ENCODE peak calls at places on chromosome 2, in six cellular contexts. V is tibial artery; W is mammary epithelial cell; U is ovary; L is GM12878; X is CD8-positive, alpha-beta T cell. P is an unnamed sample.

GRCh38 chr2:24883946-24884345 is 36.1 kb downstream of the ADCY3 start:
- DNase-seq in V (no peak), W (no peak), U (no peak), L (no peak), X (no peak), P (no peak)

GRCh38 chr2:145729993-145730770 is 1210.3 kb upstream of the ZEB2 start:
- DNase-seq in V (no peak), W (no peak), U (no peak), L (no peak), X (no peak), P (no peak)

GRCh38 chr2:168798076-168798887 is 4.2 kb upstream of the NOSTRIN start:
- DNase-seq in V (no peak), W (no peak), U (no peak), L (no peak), X (no peak), P (no peak)

GRCh38 chr2:207042155-207042554 is 102.8 kb downstream of the CPO start:
- DNase-seq in V (no peak), W (no peak), U (no peak), L (no peak), X (no peak), P (peak)

GRCh38 chr2:52539026-52539964 is 1228.3 kb upstream of the CHAC2 start:
- DNase-seq in V (no peak), W (no peak), U (no peak), L (no peak), X (no peak), P (no peak)

GRCh38 chr2:156464106-156464505 is 27.9 kb downstream of the GPD2 start:
- DNase-seq in V (no peak), W (no peak), U (no peak), L (no peak), X (no peak), P (no peak)

GRCh38 chr2:12624911-12625598 is 91.7 kb upstream of the TRIB2 start:
- DNase-seq in V (no peak), W (no peak), U (no peak), L (no peak), X (no peak), P (no peak)

GRCh38 chr2:223725494-223725893 is 111.9 kb downstream of the AP1S3 start:
- DNase-seq in V (peak), W (peak), U (peak), L (no peak), X (no peak), P (peak)

GRCh38 chr2:22991844-22992243 is 393.1 kb upstream of the KLHL29 start:
- DNase-seq in V (no peak), W (no peak), U (no peak), L (no peak), X (no peak), P (no peak)

GRCh38 chr2:110770308-110770695 is 37.9 kb downstream of the ACOXL start:
- DNase-seq in V (no peak), W (no peak), U (no peak), L (no peak), X (no peak), P (no peak)

GRCh38 chr2:38131665-38132064 is 55.7 kb upstream of the CYP1B1 start:
- DNase-seq in V (no peak), W (no peak), U (no peak), L (no peak), X (no peak), P (no peak)

GRCh38 chr2:170843656-170844055 is 27.0 kb downstream of the GAD1 start:
- DNase-seq in V (no peak), W (peak), U (no peak), L (no peak), X (no peak), P (peak)

GRCh38 chr2:198316852-198317395 is 512.5 kb downstream of the PLCL1 start:
- DNase-seq in V (no peak), W (no peak), U (no peak), L (no peak), X (no peak), P (no peak)

GRCh38 chr2:95285542-95285932 is 11.3 kb downstream of the PROM2 start:
- DNase-seq in V (no peak), W (no peak), U (no peak), L (no peak), X (no peak), P (no peak)

GRCh38 chr2:176415156-176415870 is 146.1 kb downstream of the MTX2 start:
- DNase-seq in V (no peak), W (no peak), U (no peak), L (no peak), X (no peak), P (no peak)

GRCh38 chr2:99819766-99820165 is 322.6 kb downstream of the AFF3 start:
- DNase-seq in V (no peak), W (no peak), U (no peak), L (no peak), X (no peak), P (no peak)

GRCh38 chr2:1995987-1996386 is 251.7 kb upstream of the PXDN start:
- DNase-seq in V (no peak), W (no peak), U (no peak), L (no peak), X (no peak), P (peak)

GRCh38 chr2:231297108-231297908 is 98.2 kb upstream of the B3GNT7 start:
- DNase-seq in V (peak), W (peak), U (peak), L (peak), X (no peak), P (no peak)

GRCh38 chr2:197576631-197577030 is 60.8 kb downstream of the MOB4 start:
- DNase-seq in V (peak), W (no peak), U (no peak), L (no peak), X (no peak), P (peak)

GRCh38 chr2:70385966-70386595 is 84.2 kb upstream of the FAM136A start:
- DNase-seq in V (no peak), W (no peak), U (no peak), L (no peak), X (no peak), P (no peak)

GRCh38 chr2:156099382-156099781 is 233.1 kb downstream of the NR4A2 start:
- DNase-seq in V (no peak), W (no peak), U (no peak), L (no peak), X (no peak), P (no peak)

GRCh38 chr2:33111002-33111446 is 164.3 kb downstream of the LTBP1 start:
- DNase-seq in V (no peak), W (peak), U (no peak), L (no peak), X (no peak), P (no peak)

GRCh38 chr2:180695570-180695969 is 284.8 kb upstream of the UBE2E3 start:
- DNase-seq in V (no peak), W (no peak), U (no peak), L (no peak), X (no peak), P (no peak)

GRCh38 chr2:233083782-233084181 is 23.6 kb downstream of the INPP5D start:
- DNase-seq in V (no peak), W (no peak), U (no peak), L (no peak), X (no peak), P (no peak)

GRCh38 chr2:150042844-150043503 is 444.5 kb downstream of the RND3 start:
- DNase-seq in V (no peak), W (no peak), U (no peak), L (no peak), X (no peak), P (no peak)

GRCh38 chr2:196335238-196335637 is 163.9 kb upstream of the STK17B start:
- DNase-seq in V (no peak), W (no peak), U (no peak), L (no peak), X (no peak), P (peak)

GRCh38 chr2:227436436-227436835 is 35.5 kb upstream of the AGFG1 start:
- DNase-seq in V (no peak), W (no peak), U (no peak), L (no peak), X (no peak), P (no peak)

GRCh38 chr2:197248623-197249022 is 62.0 kb downstream of the ANKRD44 start:
- DNase-seq in V (no peak), W (no peak), U (no peak), L (no peak), X (peak), P (no peak)

GRCh38 chr2:104658840-104659591 is 194.9 kb upstream of the POU3F3 start:
- DNase-seq in V (no peak), W (no peak), U (no peak), L (no peak), X (no peak), P (no peak)

GRCh38 chr2:54422072-54422581 is 34.0 kb upstream of the SPTBN1 start:
- DNase-seq in V (no peak), W (no peak), U (no peak), L (no peak), X (peak), P (no peak)

GRCh38 chr2:33597026-33597425 is 2.1 kb downstream of the FAM98A start:
- DNase-seq in V (no peak), W (no peak), U (no peak), L (no peak), X (no peak), P (no peak)

GRCh38 chr2:21263622-21264021 is 139.9 kb downstream of the TDRD15 start:
- DNase-seq in V (no peak), W (no peak), U (no peak), L (no peak), X (no peak), P (no peak)

GRCh38 chr2:104904889-104905288 is 51.0 kb downstream of the POU3F3 start:
- DNase-seq in V (no peak), W (no peak), U (no peak), L (no peak), X (no peak), P (no peak)

GRCh38 chr2:216560695-216561370 is 62.2 kb downstream of the RPL37A start:
- DNase-seq in V (peak), W (no peak), U (peak), L (no peak), X (no peak), P (peak)

GRCh38 chr2:10329880-10330699 is 27.4 kb downstream of the HPCAL1 start:
- DNase-seq in V (no peak), W (no peak), U (no peak), L (no peak), X (peak), P (no peak)

GRCh38 chr2:217950401-217950871 is 52.4 kb downstream of the TNS1 start:
- DNase-seq in V (peak), W (no peak), U (peak), L (no peak), X (no peak), P (no peak)

DNA sequence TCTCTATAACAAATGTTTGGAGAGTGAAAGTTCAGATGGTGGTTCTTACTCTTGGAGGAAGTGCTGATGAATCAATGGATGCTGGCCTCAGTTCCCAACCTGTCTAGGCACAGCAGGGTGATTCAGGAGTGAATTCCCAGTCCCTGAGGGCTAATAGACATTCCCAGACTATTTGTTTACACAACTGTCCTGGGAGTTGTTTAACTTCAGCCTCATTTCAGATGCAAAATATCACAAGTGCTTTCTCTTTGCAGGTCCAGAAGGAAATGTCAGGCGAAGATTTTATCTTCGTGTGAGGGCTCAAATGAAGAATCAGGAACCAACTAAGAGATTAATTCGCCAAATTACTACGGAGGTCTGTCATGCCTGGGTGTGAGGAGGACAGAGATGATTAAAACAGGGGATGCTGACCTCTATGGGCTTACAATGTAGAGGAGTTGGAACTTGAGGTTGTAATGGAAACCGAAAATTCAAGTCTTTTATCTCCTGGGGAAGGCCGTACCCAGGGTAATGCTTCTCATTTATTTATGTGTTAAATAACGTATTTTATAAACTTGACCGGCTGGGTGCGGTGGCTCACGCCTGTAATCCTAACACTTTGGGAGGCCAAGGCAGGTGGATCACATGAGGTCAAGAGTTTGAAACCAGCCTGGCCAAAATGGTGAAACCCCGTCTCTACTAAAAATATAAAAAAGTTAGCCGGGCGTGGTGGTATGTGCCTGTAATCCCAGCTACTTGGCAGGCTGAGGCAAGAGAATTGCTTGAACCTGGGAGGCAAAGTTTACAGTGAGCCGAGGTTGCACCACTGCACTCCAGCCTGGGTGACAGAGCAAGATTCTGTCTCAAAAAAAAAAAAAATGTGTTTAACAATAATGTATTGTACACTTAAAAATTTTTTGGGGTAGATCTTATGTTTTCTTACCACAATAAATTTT is 38.7 kb upstream of the SLC1A4 start:
- DNase-seq in V (no peak), W (peak), U (no peak), L (no peak), X (no peak), P (no peak)
- H3K4me3 ChIP-seq in V (no peak), W (no peak), U (no peak), L (no peak), X (no peak), P (no peak)

DNA sequence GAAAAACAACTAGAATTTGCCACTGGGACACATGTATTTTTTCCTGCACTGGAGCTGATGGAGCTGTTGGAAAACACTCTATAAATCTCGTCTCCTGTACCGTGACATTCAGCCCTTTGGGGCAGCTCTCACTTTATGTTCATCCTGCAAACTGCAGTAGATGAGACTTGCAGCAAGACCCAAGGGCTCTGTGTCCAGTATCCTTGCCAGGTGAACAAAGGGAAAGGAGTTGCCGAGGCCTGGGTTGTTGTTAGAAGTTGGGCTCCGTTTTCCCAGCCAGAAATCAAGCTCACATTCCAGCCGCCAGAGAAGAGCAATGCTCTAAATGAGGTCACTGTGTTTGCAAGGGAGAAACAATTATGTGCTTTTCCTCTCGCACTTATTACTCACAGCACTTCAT is 285.1 kb downstream of the SLC4A3 start:
- DNase-seq in V (no peak), W (peak), U (peak), L (no peak), X (no peak), P (peak)
- TF ChIP-seq CTCF in V (peak), W (peak), U (peak), L (no peak), X (no peak), P (peak)

DNA sequence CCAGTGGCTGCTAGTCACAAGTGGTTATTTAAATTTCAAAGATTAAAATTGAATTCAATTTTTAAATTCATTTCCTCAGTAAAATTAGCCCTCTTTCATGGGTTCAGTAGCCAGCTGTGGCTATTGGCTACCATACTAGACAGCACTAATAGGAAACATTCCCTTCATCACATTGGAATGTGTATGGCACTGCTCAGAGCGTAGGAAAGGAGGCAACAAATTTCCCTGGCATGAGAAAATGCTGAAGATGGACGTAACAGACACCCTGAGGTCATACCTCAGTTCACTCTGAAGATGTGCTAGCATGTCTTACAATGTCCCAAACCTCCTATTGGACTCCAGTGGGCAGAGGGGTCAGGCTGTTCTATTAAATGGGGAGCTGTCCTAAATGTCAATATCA is 96.4 kb downstream of the C1QL2 start:
- DNase-seq in V (no peak), W (no peak), U (no peak), L (no peak), X (no peak), P (no peak)
- H3K4me3 ChIP-seq in V (no peak), W (no peak), U (no peak), L (no peak), X (no peak), P (no peak)

DNA sequence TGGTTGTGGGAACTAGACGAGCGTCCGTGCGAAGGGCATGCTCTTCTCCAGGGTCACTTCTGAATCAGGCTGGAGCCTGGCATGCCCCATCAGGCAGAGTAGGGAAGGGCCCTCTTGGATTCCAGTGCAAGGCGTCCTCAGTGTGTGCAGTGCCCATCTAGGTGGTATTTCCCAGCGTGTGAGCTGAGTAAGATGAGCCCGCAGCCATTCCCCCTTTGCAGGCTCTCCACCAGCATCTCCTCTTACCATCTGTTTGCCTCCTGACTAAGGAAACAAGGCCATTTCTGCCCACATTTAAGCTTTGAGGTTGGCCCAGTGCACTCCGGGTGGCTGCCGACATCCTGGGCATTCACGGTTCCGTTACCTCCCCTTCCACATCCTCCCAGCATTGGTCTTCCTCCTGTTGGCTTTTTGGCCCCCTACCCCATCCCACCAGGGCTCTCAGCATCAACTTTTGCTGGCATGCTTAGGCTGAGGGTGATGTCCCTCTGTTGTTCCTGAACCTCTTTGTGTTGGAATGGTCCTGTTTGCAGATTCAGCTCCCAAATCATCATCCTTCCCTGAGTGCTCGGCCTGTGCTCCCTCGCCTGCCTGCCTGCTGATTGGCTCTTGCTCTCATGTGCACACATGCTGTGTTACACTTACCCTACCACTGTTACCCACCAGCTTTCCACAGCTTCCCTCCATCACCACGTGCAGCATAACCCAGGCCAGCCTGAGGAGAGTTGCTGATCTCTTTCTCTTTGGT is 11.8 kb downstream of the CEP68 start:
- DNase-seq in V (no peak), W (no peak), U (no peak), L (no peak), X (no peak), P (no peak)
- TF ChIP-seq CTCF in V (no peak), W (no peak), U (no peak), L (no peak), X (no peak), P (no peak)

GRCh38 chr2:3493610-3493997 is 25.7 kb downstream of the ADI1 start:
- DNase-seq in V (no peak), W (peak), U (peak), L (no peak), X (no peak), P (no peak)
- H3K4me3 ChIP-seq in V (peak), W (no peak), U (peak), L (no peak), X (no peak), P (no peak)

GRCh38 chr2:240810199-240810598 is 9.8 kb downstream of the KIF1A start:
- DNase-seq in V (no peak), W (no peak), U (no peak), L (no peak), X (no peak), P (no peak)
- TF ChIP-seq CTCF in V (no peak), W (no peak), U (no peak), L (no peak), X (no peak), P (no peak)

DNA sequence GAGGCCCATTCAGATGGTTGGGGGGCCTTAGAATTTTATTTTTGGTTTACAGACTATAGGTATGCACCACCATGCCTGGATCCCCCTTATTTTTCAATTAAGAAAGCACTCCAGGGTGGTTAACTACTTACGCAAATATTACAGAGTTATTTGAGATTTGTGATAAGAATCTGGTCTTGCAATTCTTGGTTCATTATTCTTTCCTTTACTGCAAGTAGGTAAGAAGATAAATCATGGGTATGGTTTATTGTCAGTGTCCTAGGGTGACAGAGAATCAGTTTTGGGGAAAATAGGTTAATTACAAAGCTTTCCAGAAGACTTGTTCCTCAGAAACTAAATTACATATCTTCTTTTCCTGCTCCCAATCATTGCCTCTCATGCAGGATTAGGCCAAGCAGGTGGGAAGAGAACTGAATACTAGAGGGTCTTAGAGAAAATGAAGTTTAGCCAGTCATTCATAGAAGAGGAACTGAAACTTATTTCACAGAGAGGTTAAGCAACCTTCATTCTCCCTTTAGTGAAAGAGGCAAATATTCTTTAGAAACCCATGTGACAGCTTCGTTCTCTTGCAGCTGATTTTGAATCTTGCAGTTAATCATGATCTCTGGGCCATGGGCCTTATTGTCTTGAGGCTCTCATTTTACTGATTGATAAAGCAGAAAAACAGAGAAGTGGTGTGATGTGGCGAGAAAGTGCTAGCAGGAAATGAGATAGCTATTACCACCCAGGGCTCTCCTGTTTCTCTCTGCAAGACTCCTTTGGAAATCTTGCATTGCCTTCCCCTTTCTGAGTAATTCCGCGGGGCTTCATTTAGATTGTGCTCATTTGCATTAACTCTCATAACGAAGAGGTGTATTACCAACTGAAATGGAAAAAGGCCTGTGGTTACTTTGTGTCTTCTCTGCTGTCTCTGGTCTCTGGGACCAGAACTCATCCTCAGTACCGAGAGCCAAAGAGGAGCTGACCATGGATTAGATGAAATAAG is 44.8 kb upstream of the ARHGAP25 start:
- DNase-seq in V (no peak), W (no peak), U (no peak), L (peak), X (no peak), P (no peak)
- H3K4me3 ChIP-seq in V (no peak), W (no peak), U (no peak), L (peak), X (no peak), P (no peak)

P was measured in astrocyte of the cerebellum.